ENCODE peak calls at places on chromosomes 13 and 19, in four cellular contexts. One of them, this sample, is unnamed.

GRCh38 chr19:57233207-57233606 is 2.4 kb downstream of the AURKC start:
- DNase-seq in K562: no peak
- DNase-seq in GM12878: no peak
- DNase-seq in HL-60: no peak
- DNase-seq in this sample: no peak

GRCh38 chr13:106151056-106151699 is 384.3 kb downstream of the EFNB2 start:
- DNase-seq in K562: no peak
- DNase-seq in GM12878: no peak
- DNase-seq in HL-60: no peak
- DNase-seq in this sample: no peak

GRCh38 chr19:41821003-41821735 is 23.3 kb downstream of the LYPD4 start:
- DNase-seq in K562: peak
- DNase-seq in GM12878: peak
- DNase-seq in HL-60: peak
- DNase-seq in this sample: peak

GRCh38 chr13:47332149-47332548 is 435.3 kb upstream of the HTR2A start:
- DNase-seq in K562: no peak
- DNase-seq in GM12878: no peak
- DNase-seq in HL-60: no peak
- DNase-seq in this sample: no peak

GRCh38 chr19:16062789-16063188 is 13.5 kb upstream of the TPM4 start:
- DNase-seq in K562: peak
- DNase-seq in GM12878: no peak
- DNase-seq in HL-60: peak
- DNase-seq in this sample: no peak

GRCh38 chr13:32261567-32261966 is 53.6 kb downstream of the ZAR1L start:
- DNase-seq in K562: peak
- DNase-seq in GM12878: no peak
- DNase-seq in HL-60: no peak
- DNase-seq in this sample: no peak

GRCh38 chr13:23868521-23868920 is 20.7 kb downstream of the MIPEP start:
- DNase-seq in K562: no peak
- DNase-seq in GM12878: no peak
- DNase-seq in HL-60: no peak
- DNase-seq in this sample: no peak

GRCh38 chr19:55075366-55075998 is at the start of gene EPS8L1:
- DNase-seq in K562: no peak
- DNase-seq in GM12878: no peak
- DNase-seq in HL-60: peak
- DNase-seq in this sample: no peak

GRCh38 chr13:20145521-20145920 is 15.3 kb downstream of the GJA3 start:
- DNase-seq in K562: no peak
- DNase-seq in GM12878: no peak
- DNase-seq in HL-60: no peak
- DNase-seq in this sample: no peak

GRCh38 chr13:43356566-43356965 is 333.2 kb downstream of the DNAJC15 start:
- DNase-seq in K562: no peak
- DNase-seq in GM12878: no peak
- DNase-seq in HL-60: peak
- DNase-seq in this sample: peak

GRCh38 chr19:3479177-3479818 is 1.0 kb downstream of the SMIM24 start:
- DNase-seq in K562: peak
- DNase-seq in GM12878: no peak
- DNase-seq in HL-60: peak
- DNase-seq in this sample: no peak

DNA sequence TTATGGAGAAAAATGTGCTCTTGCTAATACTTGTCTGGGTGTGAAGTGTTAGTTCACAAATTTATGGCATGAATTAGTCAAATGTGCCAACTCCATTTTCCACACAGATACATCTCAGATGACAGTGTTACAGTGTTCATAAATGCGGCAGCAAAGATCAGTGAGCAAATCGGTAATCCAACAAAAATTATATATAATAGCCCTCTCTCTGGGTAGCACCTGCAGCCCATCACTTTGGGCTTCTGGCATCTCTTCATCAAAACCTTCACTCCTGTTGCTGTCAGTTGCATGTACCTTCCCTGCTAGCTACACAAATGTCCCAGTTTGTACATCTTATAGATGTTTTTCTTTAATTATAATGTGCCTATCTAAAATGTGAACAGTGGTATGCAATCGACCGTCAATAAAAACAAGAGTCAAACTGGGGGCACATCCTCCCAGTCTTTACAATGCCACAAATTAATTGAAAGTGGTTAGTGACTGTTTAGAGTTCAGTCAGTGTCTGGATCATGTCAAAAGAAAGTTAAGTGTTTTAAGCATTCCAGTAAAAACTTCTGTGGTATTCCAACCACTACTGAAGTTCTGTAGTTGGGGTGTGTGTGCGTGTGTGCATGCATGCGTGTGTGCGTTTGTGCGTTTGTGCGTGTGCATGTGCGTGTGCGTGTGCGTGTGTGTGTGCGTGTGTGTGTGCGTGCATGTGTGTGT is 448.9 kb downstream of the DCT start:
- DNase-seq in K562: no peak
- DNase-seq in GM12878: no peak
- DNase-seq in HL-60: no peak
- DNase-seq in this sample: no peak
- TF ChIP-seq SPI1 in K562: no peak
- TF ChIP-seq SPI1 in GM12878: no peak
- TF ChIP-seq SPI1 in HL-60: no peak
- TF ChIP-seq SPI1 in this sample: no peak

GRCh38 chr13:110907301-110907700 is 7.6 kb downstream of the ANKRD10 start:
- DNase-seq in K562: no peak
- DNase-seq in GM12878: no peak
- DNase-seq in HL-60: no peak
- DNase-seq in this sample: no peak

GRCh38 chr13:110907951-110908898 is 6.6 kb downstream of the ANKRD10 start:
- DNase-seq in K562: no peak
- DNase-seq in GM12878: no peak
- DNase-seq in HL-60: no peak
- DNase-seq in this sample: no peak

GRCh38 chr13:110911880-110912279 is 3.0 kb downstream of the ANKRD10 start:
- DNase-seq in K562: no peak
- DNase-seq in GM12878: no peak
- DNase-seq in HL-60: no peak
- DNase-seq in this sample: no peak

GRCh38 chr13:110912651-110913051 is 2.2 kb downstream of the ANKRD10 start:
- DNase-seq in K562: no peak
- DNase-seq in GM12878: no peak
- DNase-seq in HL-60: peak
- DNase-seq in this sample: no peak

DNA sequence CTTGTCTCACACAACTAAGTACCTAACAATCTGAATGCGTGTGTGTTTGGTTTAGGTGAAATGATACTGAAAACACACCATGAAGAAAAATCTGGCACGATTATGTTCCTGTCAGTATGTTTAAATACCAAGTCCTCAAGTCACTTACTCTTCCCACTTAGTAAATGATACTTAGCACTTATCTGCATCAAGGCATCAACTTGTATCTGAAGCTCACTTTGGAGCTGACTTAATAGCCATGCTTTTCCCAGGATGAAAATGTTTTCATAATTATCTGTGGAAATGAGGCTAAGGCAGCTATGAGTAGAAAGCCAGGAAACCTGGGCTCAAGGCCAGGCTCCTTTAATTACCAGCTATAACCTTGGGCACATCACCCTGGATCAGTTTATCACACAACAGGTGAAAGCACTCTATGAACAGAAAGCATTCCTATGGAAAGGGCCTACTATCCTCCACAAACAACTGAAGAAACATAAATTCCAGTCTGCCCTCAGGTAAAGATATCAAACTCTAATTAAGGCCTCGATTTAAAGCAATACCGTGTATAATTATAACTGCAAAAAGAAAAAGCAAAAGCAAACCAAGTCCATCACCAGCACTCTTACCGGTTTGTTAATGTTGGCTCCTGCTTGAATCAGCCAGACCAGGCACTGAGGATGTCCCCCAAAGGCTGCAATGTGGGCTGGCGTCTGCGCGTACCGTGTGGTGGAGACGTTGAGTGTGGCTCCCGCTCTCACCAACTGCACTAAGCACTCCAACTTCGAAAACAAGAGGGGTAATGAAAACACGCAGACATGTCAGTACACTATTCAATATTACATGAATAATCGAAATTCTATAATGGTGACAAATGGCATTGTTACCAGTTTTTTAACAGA is 4.6 kb downstream of the ANKRD10 start:
- DNase-seq in K562: no peak
- DNase-seq in GM12878: no peak
- DNase-seq in HL-60: no peak
- DNase-seq in this sample: no peak
- TF ChIP-seq SPI1 in K562: no peak
- TF ChIP-seq SPI1 in GM12878: no peak
- TF ChIP-seq SPI1 in HL-60: no peak
- TF ChIP-seq SPI1 in this sample: no peak

DNA sequence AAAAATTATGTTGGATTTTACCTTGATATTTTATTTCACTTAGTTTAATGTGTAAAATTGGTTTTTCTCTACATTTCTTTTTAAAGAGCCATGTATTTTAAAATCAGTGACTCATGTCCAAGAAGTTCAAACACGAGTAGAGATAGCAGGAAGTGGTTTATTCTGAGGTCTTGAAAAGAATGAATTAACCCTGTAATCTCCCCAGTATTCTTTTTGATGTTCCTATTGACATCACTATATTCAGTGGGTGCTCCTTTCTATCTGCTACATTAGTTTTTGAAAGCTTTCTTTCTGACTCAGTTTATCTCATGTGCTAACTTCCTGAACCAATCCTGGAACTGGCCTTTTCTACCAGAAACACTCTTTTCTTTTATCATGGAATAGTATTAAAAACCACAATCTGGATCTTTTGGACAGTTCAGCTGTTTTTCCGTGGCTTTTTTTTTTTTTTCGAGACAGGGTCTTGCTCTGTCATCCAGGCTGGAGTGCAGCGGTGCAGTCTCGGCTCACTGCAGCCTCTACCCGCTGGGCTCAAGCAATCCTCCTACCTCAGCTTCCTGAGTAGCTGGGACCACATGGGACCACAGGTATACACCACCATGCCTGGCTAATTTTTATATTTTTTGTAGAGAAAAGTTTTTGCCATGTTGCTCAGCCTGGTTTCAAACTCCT is 114.9 kb downstream of the PCCA start:
- DNase-seq in K562: no peak
- DNase-seq in GM12878: no peak
- DNase-seq in HL-60: no peak
- DNase-seq in this sample: no peak
- TF ChIP-seq SPI1 in K562: no peak
- TF ChIP-seq SPI1 in GM12878: no peak
- TF ChIP-seq SPI1 in HL-60: no peak
- TF ChIP-seq SPI1 in this sample: no peak

GRCh38 chr13:108609353-108609752 is 20.1 kb upstream of the MYO16 start:
- DNase-seq in K562: no peak
- DNase-seq in GM12878: no peak
- DNase-seq in HL-60: no peak
- DNase-seq in this sample: no peak
- TF ChIP-seq SPI1 in K562: no peak
- TF ChIP-seq SPI1 in GM12878: no peak
- TF ChIP-seq SPI1 in HL-60: no peak
- TF ChIP-seq SPI1 in this sample: no peak

DNA sequence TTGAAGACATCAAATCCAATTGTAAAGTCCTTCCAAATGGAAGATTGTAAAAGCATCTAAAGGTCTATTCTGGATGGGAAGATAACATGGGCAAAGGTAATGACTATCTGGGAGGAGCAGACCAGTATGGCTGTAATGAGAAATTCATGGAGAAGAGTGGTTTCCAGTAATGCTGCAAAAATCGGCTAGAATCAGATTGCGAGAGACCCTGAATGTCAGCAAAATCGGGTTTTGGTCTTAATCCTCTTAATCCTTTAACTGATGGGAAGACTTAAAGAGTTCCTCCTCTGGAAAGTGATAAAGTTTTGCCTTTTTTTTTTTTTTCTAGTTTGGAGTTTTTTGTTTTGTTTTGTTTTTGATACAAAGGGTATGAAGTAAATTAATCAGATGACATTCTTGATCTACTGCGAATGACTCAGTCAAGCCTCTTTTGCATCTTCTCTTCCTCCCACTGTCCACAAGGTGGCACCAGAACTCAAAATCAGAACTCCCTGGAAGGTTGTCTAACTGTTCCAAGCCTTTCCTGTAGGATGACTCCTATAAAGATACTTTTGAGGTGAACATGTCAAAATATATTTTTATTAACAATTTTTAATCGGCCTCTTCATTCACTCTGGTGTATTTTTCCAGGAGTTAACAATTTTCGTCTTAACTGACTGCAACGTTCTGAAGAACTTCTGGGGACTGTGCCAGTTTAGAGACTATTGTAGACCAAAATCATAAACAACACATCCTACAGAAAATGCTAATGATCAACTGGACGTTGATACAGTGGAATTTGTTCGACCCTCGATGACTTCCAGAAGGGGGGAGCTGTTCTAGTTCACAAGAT is 213.3 kb upstream of the MIR17HG start:
- DNase-seq in K562: peak
- DNase-seq in GM12878: no peak
- DNase-seq in HL-60: peak
- DNase-seq in this sample: no peak
- TF ChIP-seq SPI1 in K562: no peak
- TF ChIP-seq SPI1 in GM12878: no peak
- TF ChIP-seq SPI1 in HL-60: no peak
- TF ChIP-seq SPI1 in this sample: no peak

DNA sequence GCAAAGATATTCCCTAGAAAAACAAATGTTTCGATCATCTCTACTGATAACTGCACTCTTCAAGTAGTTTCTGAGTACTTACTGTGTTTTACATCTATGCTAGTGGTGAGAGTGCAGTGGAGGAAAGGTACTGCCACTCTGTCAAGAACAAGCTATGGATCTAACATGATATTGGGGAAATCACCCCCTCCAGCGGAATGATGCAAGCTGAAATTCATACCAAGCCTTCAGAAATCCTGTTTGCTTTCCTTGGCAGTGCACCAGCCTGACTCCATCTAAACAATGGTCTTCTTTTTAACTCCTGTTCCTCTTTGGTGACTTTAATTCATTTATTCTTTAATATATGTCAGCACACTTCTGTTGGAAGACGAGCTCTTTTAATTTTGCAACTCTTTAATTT is 238.0 kb downstream of the PCDH9 start:
- DNase-seq in K562: no peak
- DNase-seq in GM12878: no peak
- DNase-seq in HL-60: no peak
- DNase-seq in this sample: no peak
- TF ChIP-seq SPI1 in K562: no peak
- TF ChIP-seq SPI1 in GM12878: no peak
- TF ChIP-seq SPI1 in HL-60: no peak
- TF ChIP-seq SPI1 in this sample: no peak

GRCh38 chr13:42071667-42072419 is 23.4 kb downstream of the DGKH start:
- DNase-seq in K562: peak
- DNase-seq in GM12878: no peak
- DNase-seq in HL-60: peak
- DNase-seq in this sample: no peak
- TF ChIP-seq SPI1 in K562: no peak
- TF ChIP-seq SPI1 in GM12878: no peak
- TF ChIP-seq SPI1 in HL-60: no peak
- TF ChIP-seq SPI1 in this sample: no peak